ENCODE peak calls at places on chromosome X, in four cellular contexts. One of them, this sample, is unnamed. For H3K27me3, the result is how much of the 10 kb centered on the place peaks cover.

GRCh38 chrX:39331062-39331704 is 529.9 kb downstream of the MID1IP1 start:
- DNase-seq in tibial nerve: no peak
- DNase-seq in neuronal stem cell: no peak
- DNase-seq in Caco-2: no peak
- DNase-seq in this sample: no peak

GRCh38 chrX:42948723-42949122 is 170.8 kb upstream of the PPP1R2C start:
- DNase-seq in Caco-2: no peak
- DNase-seq in tibial nerve: no peak
- DNase-seq in neuronal stem cell: no peak
- DNase-seq in this sample: no peak

GRCh38 chrX:17559728-17560379 is 177.4 kb upstream of the SCML1 start:
- DNase-seq in Caco-2: no peak
- DNase-seq in tibial nerve: no peak
- DNase-seq in neuronal stem cell: no peak
- DNase-seq in this sample: peak

GRCh38 chrX:38087594-38087993 is 81.2 kb downstream of the SYTL5 start:
- DNase-seq in tibial nerve: no peak
- DNase-seq in neuronal stem cell: no peak
- DNase-seq in Caco-2: no peak
- DNase-seq in this sample: no peak

GRCh38 chrX:154819771-154820341 is 14.6 kb upstream of the MPP1 start:
- DNase-seq in neuronal stem cell: no peak
- DNase-seq in tibial nerve: no peak
- DNase-seq in Caco-2: no peak
- DNase-seq in this sample: no peak

GRCh38 chrX:11187001-11187400 is 75.9 kb downstream of the HCCS start:
- DNase-seq in neuronal stem cell: no peak
- DNase-seq in tibial nerve: no peak
- DNase-seq in Caco-2: no peak
- DNase-seq in this sample: no peak

GRCh38 chrX:41692162-41692749 is 3.5 kb downstream of the GPR34 start:
- DNase-seq in neuronal stem cell: no peak
- DNase-seq in tibial nerve: no peak
- DNase-seq in Caco-2: no peak
- DNase-seq in this sample: no peak

GRCh38 chrX:39904816-39905474 is 192.8 kb downstream of the BCOR start:
- DNase-seq in tibial nerve: no peak
- DNase-seq in Caco-2: no peak
- DNase-seq in neuronal stem cell: no peak
- DNase-seq in this sample: no peak

GRCh38 chrX:8657883-8658282 is 74.1 kb downstream of the ANOS1 start:
- DNase-seq in Caco-2: no peak
- DNase-seq in neuronal stem cell: no peak
- DNase-seq in tibial nerve: no peak
- DNase-seq in this sample: no peak

GRCh38 chrX:15404712-15405111 is 20.5 kb upstream of the VEGFD start:
- DNase-seq in tibial nerve: peak
- DNase-seq in neuronal stem cell: no peak
- DNase-seq in Caco-2: no peak
- DNase-seq in this sample: peak

GRCh38 chrX:76802698-76803097 is 375.2 kb downstream of the MAGEE1 start:
- DNase-seq in tibial nerve: no peak
- DNase-seq in neuronal stem cell: no peak
- DNase-seq in Caco-2: no peak
- DNase-seq in this sample: no peak

GRCh38 chrX:137848291-137848905 is 282.5 kb downstream of the ZIC3 start:
- DNase-seq in Caco-2: no peak
- DNase-seq in neuronal stem cell: no peak
- DNase-seq in tibial nerve: no peak
- DNase-seq in this sample: no peak

GRCh38 chrX:47059142-47059874 is 18.9 kb upstream of the RGN start:
- DNase-seq in tibial nerve: no peak
- DNase-seq in Caco-2: no peak
- DNase-seq in neuronal stem cell: no peak
- DNase-seq in this sample: no peak

GRCh38 chrX:154791951-154792350 is 13.3 kb downstream of the MPP1 start:
- DNase-seq in Caco-2: no peak
- DNase-seq in neuronal stem cell: no peak
- DNase-seq in tibial nerve: no peak
- DNase-seq in this sample: no peak

GRCh38 chrX:2425281-2426071 is 75.3 kb downstream of the DHRSX start:
- DNase-seq in Caco-2: no peak
- DNase-seq in tibial nerve: no peak
- DNase-seq in neuronal stem cell: no peak
- DNase-seq in this sample: no peak

GRCh38 chrX:79243691-79244090 is 99.2 kb downstream of the GPR174 start:
- DNase-seq in tibial nerve: no peak
- DNase-seq in neuronal stem cell: no peak
- DNase-seq in Caco-2: no peak
- DNase-seq in this sample: no peak

GRCh38 chrX:68440940-68441339 is 7.6 kb upstream of the OPHN1 start:
- DNase-seq in Caco-2: no peak
- DNase-seq in tibial nerve: peak
- DNase-seq in neuronal stem cell: no peak
- DNase-seq in this sample: no peak

GRCh38 chrX:41275661-41276609 is 58.0 kb upstream of the DDX3X start:
- DNase-seq in tibial nerve: peak
- DNase-seq in Caco-2: peak
- DNase-seq in neuronal stem cell: peak
- DNase-seq in this sample: peak

GRCh38 chrX:141469469-141469868 is 115.1 kb downstream of the SPANXA1 start:
- DNase-seq in Caco-2: no peak
- DNase-seq in tibial nerve: no peak
- DNase-seq in neuronal stem cell: no peak
- DNase-seq in this sample: no peak

GRCh38 chrX:68721991-68722860 is 74.8 kb downstream of the STARD8 start:
- DNase-seq in neuronal stem cell: no peak
- DNase-seq in Caco-2: no peak
- DNase-seq in tibial nerve: no peak
- DNase-seq in this sample: no peak

GRCh38 chrX:18424482-18425198 is 768 bp upstream of the CDKL5 start:
- DNase-seq in Caco-2: peak
- DNase-seq in neuronal stem cell: no peak
- DNase-seq in tibial nerve: no peak
- DNase-seq in this sample: no peak

GRCh38 chrX:22538581-22538980 is 265.9 kb downstream of the CBLL2 start:
- DNase-seq in tibial nerve: no peak
- DNase-seq in Caco-2: no peak
- DNase-seq in neuronal stem cell: no peak
- DNase-seq in this sample: no peak

GRCh38 chrX:12497832-12498591 is 293.2 kb upstream of the PRPS2 start:
- DNase-seq in Caco-2: no peak
- DNase-seq in tibial nerve: no peak
- DNase-seq in neuronal stem cell: peak
- DNase-seq in this sample: no peak

GRCh38 chrX:92260102-92260501 is 480.9 kb downstream of the PCDH11X start:
- DNase-seq in Caco-2: no peak
- DNase-seq in tibial nerve: no peak
- DNase-seq in neuronal stem cell: no peak
- DNase-seq in this sample: no peak

GRCh38 chrX:51336584-51336983 is 4.0 kb downstream of the NUDT10 start:
- DNase-seq in neuronal stem cell: no peak
- DNase-seq in tibial nerve: peak
- DNase-seq in Caco-2: peak
- DNase-seq in this sample: no peak

GRCh38 chrX:153875391-153876111 is 10.4 kb downstream of the L1CAM start:
- DNase-seq in Caco-2: no peak
- DNase-seq in neuronal stem cell: peak
- DNase-seq in tibial nerve: peak
- DNase-seq in this sample: no peak

GRCh38 chrX:115958687-115959359 is 211.7 kb upstream of the AGTR2 start:
- DNase-seq in tibial nerve: no peak
- DNase-seq in Caco-2: no peak
- DNase-seq in neuronal stem cell: no peak
- DNase-seq in this sample: no peak

DNA sequence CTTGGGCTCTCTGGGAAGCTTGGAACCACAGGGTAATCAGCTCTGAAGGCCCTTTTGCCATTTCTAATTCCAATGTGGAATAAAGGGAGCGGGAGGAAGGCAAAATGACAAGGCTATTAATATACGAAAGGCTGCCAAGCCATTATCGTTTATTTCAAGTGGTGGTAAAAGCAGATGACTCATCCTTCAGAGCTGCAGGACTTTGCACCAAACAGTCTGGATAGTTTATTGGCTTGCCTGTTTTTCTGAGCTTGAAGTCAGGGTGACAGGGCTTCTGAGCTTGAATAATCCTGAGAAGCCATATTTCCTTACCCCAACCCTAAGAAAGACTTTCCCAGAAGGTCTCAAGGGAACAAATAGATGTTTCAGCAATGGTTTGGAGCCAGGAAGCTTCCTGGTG is 7.7 kb upstream of the GABRE start:
- DNase-seq in neuronal stem cell: no peak
- DNase-seq in Caco-2: no peak
- DNase-seq in tibial nerve: no peak
- DNase-seq in this sample: no peak
- H3K27me3 ChIP-seq in neuronal stem cell: under half
- H3K27me3 ChIP-seq in Caco-2: under half
- H3K27me3 ChIP-seq in tibial nerve: under half
- H3K27me3 ChIP-seq in this sample: under half

GRCh38 chrX:107503996-107504395 is 54.5 kb downstream of the FRMPD3 start:
- DNase-seq in neuronal stem cell: no peak
- DNase-seq in Caco-2: no peak
- DNase-seq in tibial nerve: no peak
- DNase-seq in this sample: peak
- H3K27me3 ChIP-seq in neuronal stem cell: under half
- H3K27me3 ChIP-seq in Caco-2: under half
- H3K27me3 ChIP-seq in tibial nerve: under half
- H3K27me3 ChIP-seq in this sample: under half

GRCh38 chrX:48459483-48459882 is 10.6 kb downstream of the SLC38A5 start:
- DNase-seq in tibial nerve: no peak
- DNase-seq in neuronal stem cell: no peak
- DNase-seq in Caco-2: no peak
- DNase-seq in this sample: no peak
- H3K27me3 ChIP-seq in tibial nerve: under half
- H3K27me3 ChIP-seq in neuronal stem cell: under half
- H3K27me3 ChIP-seq in Caco-2: under half
- H3K27me3 ChIP-seq in this sample: under half

DNA sequence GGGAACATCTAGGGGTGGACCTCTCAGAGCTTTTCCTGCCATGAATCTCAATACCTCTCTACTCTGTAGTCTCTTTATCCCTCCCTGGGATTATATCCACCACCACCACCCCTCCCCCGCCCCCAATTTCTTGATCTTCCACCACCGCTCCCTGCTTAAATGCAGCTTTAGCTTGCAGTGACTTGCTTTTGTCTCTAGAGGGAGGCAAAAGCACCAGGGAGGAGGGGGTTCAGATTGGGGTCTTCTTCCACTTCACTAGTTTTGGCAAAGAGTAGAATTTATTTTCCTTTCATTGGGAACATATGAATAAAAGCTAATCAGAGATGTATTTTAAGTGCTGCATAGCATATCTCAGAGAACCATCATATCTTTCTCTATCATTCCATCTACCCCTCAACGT is 5.5 kb downstream of the ARHGAP36 start:
- DNase-seq in neuronal stem cell: no peak
- DNase-seq in tibial nerve: no peak
- DNase-seq in Caco-2: no peak
- DNase-seq in this sample: no peak
- H3K27me3 ChIP-seq in neuronal stem cell: under half
- H3K27me3 ChIP-seq in tibial nerve: under half
- H3K27me3 ChIP-seq in Caco-2: under half
- H3K27me3 ChIP-seq in this sample: under half

GRCh38 chrX:72317139-72317538 is 11.4 kb upstream of the CITED1 start:
- DNase-seq in Caco-2: no peak
- DNase-seq in tibial nerve: no peak
- DNase-seq in neuronal stem cell: no peak
- DNase-seq in this sample: no peak
- H3K27me3 ChIP-seq in Caco-2: under half
- H3K27me3 ChIP-seq in tibial nerve: under half
- H3K27me3 ChIP-seq in neuronal stem cell: under half
- H3K27me3 ChIP-seq in this sample: under half

This sample was measured in gastrocnemius medialis.